ENCODE peak calls at places on chromosomes 11 and 22, in four cellular contexts. E, S, F and Z are unnamed samples.

GRCh38 chr11:32052218-32052617 is 38.7 kb upstream of the RCN1 start:
- DNase-seq in F (peak; percentile 69), E (peak; percentile 56), S (peak; percentile 18), Z (peak; percentile 73)

GRCh38 chr11:47668665-47669064 is 26.3 kb upstream of the MTCH2 start:
- DNase-seq in F (no peak), S (peak; percentile 47), E (no peak), Z (no peak)

GRCh38 chr11:10528121-10528520 is 12.9 kb downstream of the RNF141 start:
- DNase-seq in E (no peak), S (no peak), F (no peak), Z (no peak)

GRCh38 chr11:122895591-122895990 is 13.0 kb downstream of the JHY start:
- DNase-seq in E (no peak), F (no peak), S (no peak), Z (no peak)

GRCh38 chr11:74710291-74710938 is 20.8 kb downstream of the CHRDL2 start:
- DNase-seq in S (no peak), E (no peak), F (peak; percentile 45), Z (no peak)

GRCh38 chr11:6943131-6943530 is 16.9 kb downstream of the ZNF215 start:
- DNase-seq in F (no peak), E (no peak), S (no peak), Z (no peak)

GRCh38 chr11:73645972-73646631 is at the start of gene PLEKHB1:
- DNase-seq in F (peak; percentile 50), E (peak; percentile 80), S (no peak), Z (no peak)

GRCh38 chr11:36048496-36049247 is 104.8 kb downstream of the LDLRAD3 start:
- DNase-seq in F (no peak), S (no peak), E (no peak), Z (no peak)

GRCh38 chr11:111440416-111441205 is 61.5 kb upstream of the POU2AF1 start:
- DNase-seq in E (no peak), F (no peak), S (no peak), Z (no peak)

GRCh38 chr11:69178819-69179482 is 23.2 kb downstream of the SMIM38 start:
- DNase-seq in S (no peak), F (no peak), E (no peak), Z (no peak)

GRCh38 chr11:8068605-8069221 is 12.3 kb upstream of the TUB start:
- DNase-seq in F (peak; percentile 45), S (peak; percentile 47), E (no peak), Z (no peak)

GRCh38 chr11:65506316-65506769 is 7.5 kb downstream of the MALAT1 start:
- DNase-seq in E (no peak), F (no peak), S (no peak), Z (no peak)

GRCh38 chr11:77175869-77176539 is 48.0 kb downstream of the MYO7A start:
- DNase-seq in E (peak; percentile 66), F (no peak), S (no peak), Z (no peak)

GRCh38 chr11:102914238-102915043 is 39.7 kb upstream of the MMP12 start:
- DNase-seq in F (no peak), E (peak; percentile 34), S (peak; percentile 4), Z (peak; percentile 50)

GRCh38 chr11:313787-314547 is at the start of gene IFITM1:
- DNase-seq in S (no peak), E (no peak), F (no peak), Z (no peak)

GRCh38 chr22:39368402-39368801 is 18.6 kb downstream of the SYNGR1 start:
- DNase-seq in S (no peak), E (no peak), F (no peak), Z (no peak)

GRCh38 chr11:118703563-118704106 is 24.2 kb upstream of the TREH start:
- DNase-seq in F (no peak), S (no peak), E (no peak), Z (no peak)

GRCh38 chr11:10619281-10619680 is 50.8 kb upstream of the LYVE1 start:
- DNase-seq in F (no peak), S (no peak), E (no peak), Z (no peak)

GRCh38 chr11:67435031-67435726 is 2.3 kb downstream of the PTPRCAP start:
- DNase-seq in E (no peak), F (no peak), S (no peak), Z (no peak)

GRCh38 chr11:76048763-76049162 is 157.5 kb downstream of the WNT11 start:
- DNase-seq in F (no peak), S (no peak), E (peak; percentile 25), Z (no peak)

GRCh38 chr11:119578466-119579220 is 150.4 kb downstream of the NECTIN1 start:
- DNase-seq in F (no peak), E (no peak), S (no peak), Z (no peak)

GRCh38 chr11:67288198-67288451 is 978 bp upstream of the ANKRD13D start:
- DNase-seq in E (no peak), F (no peak), S (no peak), Z (no peak)

GRCh38 chr22:35330258-35330861 is 30.7 kb downstream of the TOM1 start:
- DNase-seq in S (no peak), F (no peak), E (no peak), Z (no peak)

GRCh38 chr11:116507016-116507415 is 265.8 kb downstream of the BUD13 start:
- DNase-seq in F (no peak), S (no peak), E (no peak), Z (no peak)

GRCh38 chr11:128914216-128915147 is 23.3 kb downstream of the KCNJ5 start:
- DNase-seq in S (no peak), F (no peak), E (no peak), Z (no peak)

GRCh38 chr11:111602865-111603632 is 800 bp downstream of the SIK2 start:
- DNase-seq in S (no peak), E (peak; percentile 50), F (peak; percentile 52), Z (peak; percentile 31)

GRCh38 chr11:116427337-116427902 is 345.4 kb downstream of the BUD13 start:
- DNase-seq in F (no peak), S (no peak), E (no peak), Z (no peak)

GRCh38 chr11:11813288-11813962 is 28.3 kb upstream of the USP47 start:
- DNase-seq in F (no peak), S (peak; percentile 94), E (no peak), Z (no peak)

GRCh38 chr11:69295995-69296889 is 2.3 kb downstream of the MYEOV start:
- DNase-seq in S (peak; percentile 80), E (no peak), F (no peak), Z (no peak)

GRCh38 chr11:34680918-34681554 is 60.1 kb downstream of the EHF start:
- DNase-seq in E (no peak), S (peak; percentile 53), F (no peak), Z (no peak)

GRCh38 chr11:429931-430456 is 11.8 kb downstream of the ANO9 start:
- DNase-seq in E (no peak), F (no peak), S (no peak), Z (no peak)

GRCh38 chr11:48043111-48043997 is 63.0 kb downstream of the PTPRJ start:
- DNase-seq in S (no peak), F (no peak), E (no peak), Z (no peak)

GRCh38 chr11:43992138-43992537 is 49.7 kb downstream of the C11orf96 start:
- DNase-seq in F (no peak), E (no peak), S (no peak), Z (no peak)

GRCh38 chr11:66598993-66599392 is 6.0 kb downstream of the CCS start:
- DNase-seq in E (no peak), S (no peak), F (no peak), Z (no peak)

GRCh38 chr11:120746395-120746794 is 234.8 kb downstream of the GRIK4 start:
- DNase-seq in F (no peak), S (no peak), E (no peak), Z (no peak)

GRCh38 chr11:60765355-60765754 is 8.7 kb downstream of the MS4A15 start:
- DNase-seq in F (no peak), E (no peak), S (no peak), Z (no peak)

GRCh38 chr11:60768202-60768601 is 11.5 kb downstream of the MS4A15 start:
- DNase-seq in E (no peak), S (no peak), F (no peak), Z (no peak)

GRCh38 chr11:60766547-60766946 is 9.9 kb downstream of the MS4A15 start:
- DNase-seq in F (no peak), E (no peak), S (no peak), Z (no peak)

GRCh38 chr11:60769273-60769672 is 12.6 kb downstream of the MS4A15 start:
- DNase-seq in S (no peak), E (no peak), F (no peak), Z (no peak)

GRCh38 chr11:60767388-60767811 is 10.7 kb downstream of the MS4A15 start:
- DNase-seq in F (peak; percentile 91), S (no peak), E (peak; percentile 79), Z (no peak)
- TF ChIP-seq ELF4 in F (no peak), S (no peak), E (no peak), Z (no peak)

GRCh38 chr22:44926491-44927415 is 83.1 kb downstream of the PHF21B start:
- DNase-seq in E (no peak), S (no peak), F (no peak), Z (no peak)

GRCh38 chr22:44928711-44929347 is 81.0 kb downstream of the PHF21B start:
- DNase-seq in F (no peak), S (no peak), E (no peak), Z (no peak)

GRCh38 chr22:44926124-44926475 is 83.7 kb downstream of the PHF21B start:
- DNase-seq in S (no peak), F (no peak), E (no peak), Z (no peak)

GRCh38 chr22:44929348-44930015 is 80.3 kb downstream of the PHF21B start:
- DNase-seq in S (no peak), E (no peak), F (no peak), Z (no peak)

GRCh38 chr22:44928064-44928463 is 81.7 kb downstream of the PHF21B start:
- DNase-seq in F (no peak), E (no peak), S (no peak), Z (no peak)
- TF ChIP-seq ELF4 in F (no peak), E (no peak), S (no peak), Z (no peak)

DNA sequence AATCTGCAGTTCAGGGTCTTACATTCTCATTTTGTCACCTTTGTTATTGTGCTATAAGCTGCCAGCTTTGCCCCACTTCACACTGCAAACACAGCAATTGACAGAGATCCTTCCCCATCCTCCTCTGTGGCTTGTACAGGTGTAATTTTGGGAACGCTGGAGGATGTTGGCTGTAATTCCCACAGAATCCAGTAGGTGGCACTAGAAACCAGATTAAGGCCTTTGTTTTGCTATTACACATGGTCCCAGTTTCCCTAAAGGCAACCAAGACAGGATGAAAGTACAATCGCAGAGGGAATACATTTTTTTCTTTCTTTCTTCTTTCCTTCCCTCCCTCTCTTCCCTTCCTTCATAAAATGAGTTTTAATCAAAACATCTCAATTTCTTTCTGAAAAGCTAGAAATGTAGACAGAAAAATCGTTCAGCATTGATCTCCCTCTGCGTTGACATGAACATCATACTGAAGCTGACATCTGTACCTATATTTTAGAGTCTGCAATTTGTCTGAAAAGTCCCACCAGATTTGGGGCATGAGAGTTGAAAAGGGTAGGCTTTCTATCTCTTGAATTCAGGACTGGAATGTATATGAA is 21.3 kb upstream of the NELL1 start:
- DNase-seq in F (peak; percentile 64), E (peak; percentile 53), S (peak; percentile 50), Z (peak; percentile 65)
- TF ChIP-seq ELF4 in F (no peak), E (no peak), S (no peak), Z (no peak)

DNA sequence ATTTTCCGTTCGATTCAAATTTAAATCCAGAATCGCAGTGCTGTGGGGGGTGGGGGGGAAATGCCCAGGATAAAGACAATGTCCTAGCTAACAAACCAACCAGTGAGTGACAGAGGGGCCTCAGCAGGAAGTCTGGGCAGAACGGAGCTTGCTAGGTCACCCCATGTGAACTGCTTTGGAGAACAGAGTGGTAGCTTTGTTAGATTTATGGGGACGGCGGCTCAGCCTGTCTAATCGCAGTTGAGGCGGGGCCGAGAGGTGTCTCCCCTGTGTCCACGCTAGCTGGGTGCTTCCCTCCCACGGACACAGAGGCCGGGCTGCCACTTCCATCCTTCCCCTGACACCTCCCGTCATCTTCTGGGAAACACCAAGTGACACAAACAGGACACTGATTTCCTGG is 244.0 kb downstream of the CTTN start:
- DNase-seq in E (no peak), S (no peak), F (no peak), Z (no peak)
- TF ChIP-seq ELF4 in E (no peak), S (no peak), F (no peak), Z (no peak)